ENCODE peak calls at places on chromosomes 13 and 19, in ten cellular contexts. L is GM23338; X is neuronal stem cell; N is CD4-positive, alpha-beta T cell; K is A549; Q is Panc1; G is AG04450; U is dorsolateral prefrontal cortex; O is cardiac muscle cell; P is fibroblast of lung. A is an unnamed sample.

GRCh38 chr13:26965976-26966375 is 205.4 kb upstream of the GPR12 start:
- DNase-seq in P (peak; percentile 84), X (no peak), N (no peak), K (no peak), U (peak; percentile 49), L (no peak), Q (no peak), G (peak; percentile 92), O (no peak), A (peak; percentile 42)

GRCh38 chr19:42514449-42514848 is 13.8 kb downstream of the CEACAM1 start:
- DNase-seq in N (no peak), K (no peak), U (no peak), Q (no peak), O (no peak), L (no peak), G (no peak), P (no peak), X (no peak), A (no peak)

GRCh38 chr13:41458187-41458938 is 1.0 kb downstream of the RGCC start:
- DNase-seq in O (peak; percentile 45), X (no peak), K (no peak), G (no peak), P (peak; percentile 20), L (peak; percentile 55), U (peak; percentile 51), Q (no peak), N (no peak), A (no peak)

GRCh38 chr19:12801466-12802266 is at the start of the genes PRDX2 and THSD8:
- DNase-seq in X (peak; percentile 80), U (peak; percentile 82), Q (no peak), O (peak; percentile 91), G (no peak), N (peak; percentile 71), P (peak; percentile 71), L (peak; percentile 94), K (no peak), A (peak; percentile 83)

GRCh38 chr19:40245506-40246128 is 19.1 kb upstream of the CCNP start:
- DNase-seq in G (no peak), P (no peak), L (no peak), O (no peak), Q (no peak), U (no peak), N (no peak), K (no peak), X (no peak), A (no peak)

GRCh38 chr19:23904406-23904805 is 10.3 kb upstream of the ZNF726 start:
- DNase-seq in L (peak; percentile 3), K (no peak), U (no peak), G (no peak), Q (no peak), N (no peak), X (no peak), P (no peak), O (no peak), A (no peak)

GRCh38 chr13:23921451-23921888 is 24.2 kb upstream of the C1QTNF9B start:
- DNase-seq in L (peak; percentile 90), K (no peak), G (peak; percentile 6), Q (no peak), X (peak; percentile 39), U (no peak), N (no peak), P (peak; percentile 73), O (peak; percentile 80), A (no peak)

GRCh38 chr13:109479991-109480696 is 306.2 kb downstream of the IRS2 start:
- DNase-seq in G (no peak), N (no peak), U (no peak), X (no peak), Q (no peak), K (no peak), P (peak; percentile 31), O (peak; percentile 19), L (no peak), A (peak; percentile 92)

DNA sequence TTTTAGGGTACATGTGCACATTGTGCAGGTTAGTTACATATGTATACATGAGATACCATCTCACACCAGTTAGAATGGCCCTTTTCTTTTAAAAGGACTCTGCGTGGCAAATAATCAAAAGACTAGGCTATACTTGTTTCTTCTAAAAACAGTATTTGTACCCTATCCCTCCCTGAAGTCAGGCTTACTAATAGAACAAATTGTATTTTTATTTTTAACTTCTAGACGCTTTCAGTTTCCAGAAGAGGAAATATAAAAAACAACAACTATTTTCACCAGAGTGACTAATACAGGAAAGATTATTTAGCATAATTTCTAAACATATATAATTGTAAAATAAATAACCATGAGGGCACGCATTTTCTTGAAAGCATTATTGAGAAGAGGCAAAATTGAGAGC is 83.6 kb downstream of the ITGBL1 start:
- DNase-seq in G (no peak), X (no peak), Q (no peak), N (no peak), U (no peak), L (no peak), K (no peak), O (no peak), P (no peak), A (no peak)
- H3K27ac ChIP-seq in G (no peak overlapping the region), X (no peak overlapping the region), Q (no peak overlapping the region), N (no peak overlapping the region), U (no peak overlapping the region), L (no peak overlapping the region), K (no peak overlapping the region), O (no peak overlapping the region), P (no peak overlapping the region), A (no peak overlapping the region)

GRCh38 chr13:30032263-30032662 is 181.8 kb upstream of the UBL3 start:
- DNase-seq in X (no peak), U (no peak), N (no peak), Q (no peak), G (no peak), O (no peak), P (no peak), K (no peak), L (no peak), A (no peak)

GRCh38 chr13:30031488-30031887 is 181.1 kb upstream of the UBL3 start:
- DNase-seq in G (no peak), L (no peak), N (no peak), U (no peak), P (no peak), O (no peak), Q (no peak), X (no peak), K (no peak), A (no peak)

GRCh38 chr13:30026909-30027308 is 176.5 kb upstream of the UBL3 start:
- DNase-seq in U (no peak), X (no peak), Q (no peak), G (no peak), O (no peak), N (no peak), K (no peak), P (no peak), L (no peak), A (no peak)

GRCh38 chr13:30027569-30028455 is 177.4 kb upstream of the UBL3 start:
- DNase-seq in G (no peak), O (no peak), N (no peak), X (no peak), L (no peak), P (peak; percentile 61), K (no peak), U (no peak), Q (no peak), A (no peak)

GRCh38 chr13:30030141-30030750 is 179.8 kb upstream of the UBL3 start:
- DNase-seq in G (no peak), P (no peak), K (no peak), N (no peak), Q (no peak), L (no peak), U (no peak), O (no peak), X (no peak), A (no peak)
- H3K27ac ChIP-seq in G (no peak overlapping the region), P (no peak overlapping the region), K (no peak overlapping the region), N (no peak overlapping the region), Q (no peak overlapping the region), L (no peak overlapping the region), U (no peak overlapping the region), O (no peak overlapping the region), X (no peak overlapping the region), A (no peak overlapping the region)

GRCh38 chr19:18089726-18090125 is 3.0 kb upstream of the IL12RB1 start:
- DNase-seq in G (no peak), U (peak; percentile 90), L (no peak), Q (no peak), N (no peak), P (no peak), K (no peak), X (no peak), O (no peak), A (no peak)

GRCh38 chr19:18086590-18087138 is at the start of gene IL12RB1:
- DNase-seq in P (no peak), L (no peak), N (peak; percentile 36), X (no peak), O (no peak), Q (no peak), K (no peak), G (no peak), U (no peak), A (no peak)

GRCh38 chr19:18093439-18094161 is 4.0 kb upstream of the MAST3 start:
- DNase-seq in G (no peak), P (no peak), U (no peak), O (no peak), L (peak; percentile 68), N (no peak), X (no peak), K (peak; percentile 52), Q (no peak), A (no peak)

GRCh38 chr19:18091217-18091608 is 4.5 kb upstream of the IL12RB1 start:
- DNase-seq in K (no peak), P (no peak), U (no peak), Q (no peak), G (no peak), N (peak; percentile 59), X (no peak), L (no peak), O (no peak), A (peak; percentile 52)

GRCh38 chr19:18090545-18091216 is 3.9 kb upstream of the IL12RB1 start:
- DNase-seq in U (no peak), X (no peak), K (no peak), O (no peak), P (no peak), G (no peak), N (no peak), Q (no peak), L (no peak), A (no peak)
- H3K27ac ChIP-seq in U (peak overlapping the region; percentile 99), X (no peak overlapping the region), K (no peak overlapping the region), O (no peak overlapping the region), P (no peak overlapping the region), G (no peak overlapping the region), N (peak overlapping the region; percentile 74), Q (no peak overlapping the region), L (no peak overlapping the region), A (peak overlapping the region; percentile 69)

GRCh38 chr13:44045179-44045562 is 165.5 kb downstream of the LACC1 start:
- DNase-seq in G (no peak), U (peak; percentile 50), Q (no peak), L (no peak), K (no peak), P (no peak), O (no peak), N (no peak), X (no peak), A (no peak)

GRCh38 chr13:44044544-44045178 is 165.0 kb downstream of the LACC1 start:
- DNase-seq in U (no peak), Q (no peak), G (no peak), L (no peak), K (no peak), O (no peak), N (no peak), P (peak; percentile 43), X (no peak), A (no peak)

GRCh38 chr13:44040754-44041100 is 161.0 kb downstream of the LACC1 start:
- DNase-seq in G (no peak), U (no peak), K (no peak), Q (no peak), P (peak; percentile 55), X (no peak), N (no peak), L (no peak), O (no peak), A (no peak)

GRCh38 chr13:44035400-44035799 is 155.7 kb downstream of the LACC1 start:
- DNase-seq in L (no peak), Q (no peak), X (no peak), O (no peak), P (no peak), U (no peak), N (no peak), G (no peak), K (no peak), A (no peak)

GRCh38 chr13:44040070-44040753 is 160.5 kb downstream of the LACC1 start:
- DNase-seq in K (no peak), G (no peak), N (no peak), O (no peak), X (no peak), P (peak; percentile 44), L (no peak), U (no peak), Q (no peak), A (no peak)
- H3K27ac ChIP-seq in K (peak overlapping the region; percentile 63), G (no peak overlapping the region), N (no peak overlapping the region), O (no peak overlapping the region), X (no peak overlapping the region), P (no peak overlapping the region), L (no peak overlapping the region), U (no peak overlapping the region), Q (no peak overlapping the region), A (no peak overlapping the region)